ENCODE peak calls at places on chromosomes 4 and X, in eight cellular contexts. F is endodermal cell; W is CD8-positive, alpha-beta T cell; B is HCT116; K is colonic mucosa; S is right cardiac atrium; O is heart left ventricle; V is neural progenitor cell. Q is an unnamed sample. For H3K4me1, the result is how much of the 10 kb centered on the place peaks cover.

GRCh38 chr4:77801260-77801608 is 17.9 kb downstream of the CNOT6L start:
- DNase-seq in K (no peak), S (no peak), W (no peak), B (no peak), F (no peak), V (no peak), O (no peak), Q (no peak)

GRCh38 chr4:187128971-187129370 is 405.3 kb upstream of the FAT1 start:
- DNase-seq in B (no peak), V (no peak), O (no peak), W (no peak), S (no peak), K (no peak), F (no peak), Q (no peak)

GRCh38 chr4:104210420-104210819 is 284.3 kb downstream of the CXXC4 start:
- DNase-seq in B (no peak), F (no peak), K (no peak), O (no peak), W (no peak), S (no peak), V (no peak), Q (no peak)

GRCh38 chr4:186792994-186793393 is 69.3 kb upstream of the FAT1 start:
- DNase-seq in O (no peak), S (no peak), V (no peak), B (no peak), W (no peak), K (no peak), F (no peak), Q (no peak)

GRCh38 chr4:140976768-140977167 is 156.5 kb downstream of the RNF150 start:
- DNase-seq in B (no peak), S (no peak), W (no peak), V (no peak), O (no peak), F (no peak), K (no peak), Q (no peak)

GRCh38 chr4:42489095-42489494 is 91.8 kb downstream of the SHISA3 start:
- DNase-seq in S (no peak), W (no peak), V (no peak), K (no peak), B (no peak), F (no peak), O (no peak), Q (no peak)

GRCh38 chrX:110667706-110668105 is 127.9 kb downstream of the CHRDL1 start:
- DNase-seq in S (no peak), W (no peak), O (no peak), K (no peak), B (no peak), V (peak), F (peak), Q (no peak)

GRCh38 chr4:173189117-173189693 is 20.6 kb downstream of the GALNT7 start:
- DNase-seq in W (no peak), O (no peak), F (no peak), S (no peak), B (no peak), V (no peak), K (no peak), Q (no peak)

GRCh38 chrX:151985955-151986354 is 11.5 kb upstream of the GABRE start:
- DNase-seq in K (peak), F (no peak), V (no peak), W (no peak), S (no peak), O (no peak), B (no peak), Q (no peak)

GRCh38 chr4:173257732-173258717 is 76.1 kb downstream of the HMGB2 start:
- DNase-seq in V (peak), S (peak), B (peak), W (peak), F (peak), O (peak), K (peak), Q (no peak)

DNA sequence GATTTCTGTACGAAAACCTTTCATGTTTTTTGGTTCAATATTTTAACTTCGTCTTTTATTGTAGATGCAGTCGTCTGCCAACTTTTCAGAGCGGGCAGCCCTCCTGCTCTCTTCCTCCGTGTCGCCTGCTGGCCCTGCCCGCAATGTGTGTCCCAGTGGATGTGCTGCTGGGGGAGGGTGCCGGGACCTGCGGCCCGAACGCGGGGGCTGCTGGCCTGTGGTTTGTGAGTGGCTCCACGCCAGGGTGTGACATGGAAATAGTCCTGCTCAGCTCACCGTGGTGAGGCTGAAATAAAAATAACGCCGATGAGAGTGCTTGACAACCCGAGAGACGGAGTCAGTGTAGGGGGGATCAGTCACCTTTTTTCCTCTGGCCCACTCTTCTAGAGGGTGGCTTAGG is 59.7 kb upstream of the GRPEL1 start:
- DNase-seq in K (no peak), V (no peak), F (no peak), S (no peak), O (peak), B (no peak), W (no peak), Q (no peak)
- H3K4me1 ChIP-seq in K (under half), V (under half), F (under half), S (under half), O (under half), B (under half), W (under half), Q (under half)

GRCh38 chrX:130085551-130085986 is 24.7 kb downstream of the ELF4 start:
- DNase-seq in O (no peak), F (no peak), B (no peak), V (no peak), S (no peak), K (no peak), W (no peak), Q (no peak)
- H3K4me1 ChIP-seq in O (under half), F (under half), B (under half), V (under half), S (under half), K (under half), W (half or more), Q (under half)

DNA sequence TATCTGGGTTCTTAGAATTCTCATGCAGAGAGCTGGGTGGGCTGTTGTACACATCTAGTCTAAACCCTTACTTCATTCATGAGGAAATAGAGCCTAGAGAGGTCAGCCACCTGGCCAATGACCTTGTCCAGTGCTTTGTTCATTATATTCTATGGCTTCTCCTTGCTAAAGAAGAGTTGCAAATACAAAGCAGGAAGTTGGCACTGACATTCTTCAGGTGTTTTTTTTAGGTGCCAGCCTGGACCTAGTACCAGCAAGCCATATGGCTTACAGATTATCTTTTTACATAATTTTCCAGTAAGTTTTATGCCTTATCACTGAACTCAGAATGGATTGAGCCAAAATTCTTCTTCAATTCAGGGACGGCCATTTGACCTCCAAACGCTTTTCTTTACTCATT is 54.7 kb upstream of the PGM2 start:
- DNase-seq in W (no peak), K (no peak), F (no peak), B (no peak), S (no peak), O (no peak), V (no peak), Q (no peak)
- H3K4me1 ChIP-seq in W (under half), K (under half), F (under half), B (under half), S (under half), O (under half), V (under half), Q (under half)

DNA sequence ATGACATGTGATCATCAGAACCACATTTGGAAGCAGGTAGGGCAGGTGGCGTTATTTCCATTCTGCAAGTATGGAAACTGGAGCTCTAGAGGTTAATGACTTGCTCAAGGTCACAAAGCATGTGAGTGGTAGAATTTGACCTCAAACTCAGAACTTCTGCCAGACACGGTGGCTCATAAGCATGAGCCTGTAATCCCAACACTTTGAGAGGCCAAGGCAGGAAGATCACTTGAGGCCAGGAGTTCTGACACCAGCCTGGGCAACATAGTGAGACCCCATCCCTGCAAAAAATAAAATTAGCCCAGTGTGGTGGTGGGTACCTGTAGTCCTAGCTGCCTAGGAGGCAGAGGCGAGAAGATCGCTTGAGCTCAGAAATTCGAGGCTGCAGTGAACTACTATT is 139.2 kb downstream of the PALLD start:
- DNase-seq in V (no peak), O (no peak), F (no peak), W (no peak), B (no peak), S (no peak), K (no peak), Q (no peak)
- H3K4me1 ChIP-seq in V (under half), O (half or more), F (under half), W (under half), B (half or more), S (under half), K (under half), Q (under half)

GRCh38 chr4:3293410-3294391 is 880 bp downstream of the RGS12 start:
- DNase-seq in B (no peak), S (no peak), O (no peak), F (peak), W (no peak), K (peak), V (no peak), Q (peak)

GRCh38 chr4:3291969-3292570 is 751 bp upstream of the RGS12 start:
- DNase-seq in B (peak), V (peak), S (peak), O (peak), K (peak), F (peak), W (no peak), Q (peak)

GRCh38 chr4:3294401-3295241 is 1.8 kb downstream of the RGS12 start:
- DNase-seq in F (no peak), S (no peak), V (no peak), K (no peak), O (no peak), B (no peak), W (no peak), Q (peak)

GRCh38 chr4:3291411-3291968 is 1.3 kb upstream of the RGS12 start:
- DNase-seq in W (no peak), K (peak), S (no peak), F (no peak), V (peak), B (no peak), O (no peak), Q (peak)

DNA sequence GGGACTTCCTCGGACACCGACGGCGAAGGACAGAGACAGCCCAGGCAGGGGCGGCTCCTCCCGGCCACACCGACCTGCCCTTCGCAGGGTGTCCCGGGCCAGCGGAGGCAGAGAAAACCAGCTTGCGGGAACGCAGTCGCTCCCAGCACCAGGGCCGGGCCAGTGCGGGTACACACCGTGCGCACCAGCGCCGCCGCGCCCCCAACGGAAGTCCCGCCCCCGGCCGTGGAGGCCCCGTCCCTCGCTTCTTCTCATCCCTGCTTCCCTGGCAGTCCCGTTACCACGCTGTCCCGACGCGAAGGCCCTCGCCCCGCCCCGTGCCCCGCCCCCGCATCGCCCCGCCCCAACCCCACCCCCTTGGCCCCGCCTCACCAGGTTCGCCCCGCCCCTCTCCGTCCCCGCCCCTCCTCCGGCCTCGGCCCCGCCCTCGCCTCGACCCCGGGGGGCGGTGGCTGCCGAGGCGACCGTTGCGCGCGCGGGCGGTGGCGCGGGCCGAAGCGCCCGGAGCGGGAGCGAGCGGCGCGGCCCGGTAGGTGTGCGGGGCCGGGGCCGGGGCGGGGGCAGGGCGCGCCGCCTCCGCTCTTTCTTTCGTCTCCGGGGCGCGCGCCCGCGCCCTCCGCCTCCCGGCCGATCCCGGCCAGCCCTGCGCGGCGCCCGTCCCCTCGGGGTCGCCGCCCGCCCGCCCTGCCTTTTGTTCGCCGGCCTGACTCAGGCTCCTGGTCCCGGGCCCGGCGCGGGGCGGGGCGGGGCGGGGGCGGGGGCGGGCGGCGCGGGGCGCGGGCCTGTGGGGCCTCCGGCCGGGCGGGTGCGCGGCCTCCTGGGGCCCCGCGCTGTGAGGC is at the start of gene RGS12:
- DNase-seq in W (peak), F (peak), V (peak), K (peak), S (peak), O (peak), B (peak), Q (peak)
- H3K4me1 ChIP-seq in W (under half), F (under half), V (under half), K (under half), S (under half), O (under half), B (under half), Q (under half)

DNA sequence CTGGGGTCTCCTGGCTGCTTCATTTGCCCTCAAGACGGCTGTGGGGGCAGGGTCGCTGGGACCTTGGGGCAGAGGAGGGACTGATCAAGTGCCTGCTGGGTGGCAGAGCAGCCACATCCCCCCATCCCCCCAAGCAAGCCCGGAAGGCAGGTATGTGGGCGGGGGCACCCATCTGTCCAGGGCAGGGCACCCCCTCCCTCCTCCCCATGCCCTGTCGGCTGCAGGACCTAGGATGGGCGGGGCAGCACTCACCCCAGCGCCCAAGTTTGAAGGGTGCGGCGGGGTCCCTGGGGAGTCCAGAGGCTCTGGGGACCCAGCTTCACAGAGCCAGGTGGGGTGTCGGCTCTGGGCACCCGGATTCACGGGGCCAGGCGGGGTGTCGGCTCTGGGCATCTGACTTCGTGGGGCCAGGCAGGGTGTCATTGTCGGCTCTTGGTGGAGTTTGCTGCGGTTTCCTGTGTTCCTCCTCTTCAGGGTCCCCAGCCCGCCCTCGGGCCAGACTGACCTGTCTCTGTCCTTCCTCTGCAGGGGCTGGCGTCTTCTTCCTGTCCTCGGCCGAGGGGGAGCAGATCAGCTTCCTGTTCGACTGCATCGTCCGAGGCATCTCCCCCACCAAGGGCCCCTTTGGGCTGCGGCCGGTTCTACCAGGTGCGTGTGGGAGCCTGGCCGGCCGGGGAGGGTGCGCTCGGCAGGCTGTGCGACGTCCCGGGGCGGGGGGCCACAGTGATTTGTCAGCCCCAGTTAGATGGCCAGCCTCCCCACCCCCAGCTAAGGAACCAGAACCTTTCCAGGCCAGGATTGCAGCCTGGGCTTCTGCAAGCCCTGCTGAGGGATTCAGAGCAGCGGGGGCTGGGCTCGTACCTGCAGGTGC is 22.1 kb downstream of the DOK7 start:
- DNase-seq in S (peak), K (peak), B (no peak), O (no peak), V (no peak), W (no peak), F (no peak), Q (peak)
- H3K4me1 ChIP-seq in S (under half), K (under half), B (under half), O (half or more), V (under half), W (under half), F (under half), Q (under half)

Q was measured in kidney.